ENCODE peak calls at places on chromosomes 5 and 9, in nine cellular contexts. P is psoas muscle, Y is cardiac muscle cell, L is astrocyte, O is adrenal gland, U is body of pancreas, G is AG09309, N is GM12865, C is H1. W is an unnamed sample.

GRCh38 chr5:68817696-68818695 is 275.8 kb upstream of the SLC30A5 start:
- DNase-seq in P (no peak), N (no peak), Y (no peak), C (peak; percentile 60), G (no peak), U (no peak), O (no peak), L (no peak), W (peak; percentile 37)

GRCh38 chr5:175309218-175309617 is 134.8 kb downstream of the DRD1 start:
- DNase-seq in P (no peak), U (no peak), C (no peak), N (no peak), L (no peak), O (no peak), G (no peak), Y (no peak), W (no peak)

GRCh38 chr5:132022737-132023136 is 11.3 kb upstream of the ACSL6 start:
- DNase-seq in C (no peak), Y (no peak), U (no peak), L (no peak), N (no peak), G (no peak), O (no peak), P (no peak), W (no peak)

GRCh38 chr5:73596705-73597328 is 29.2 kb upstream of the ARHGEF28 start:
- DNase-seq in P (no peak), U (peak; percentile 35), G (no peak), N (peak; percentile 65), O (no peak), Y (peak; percentile 47), C (peak; percentile 57), L (peak; percentile 10), W (peak; percentile 65)

GRCh38 chr5:172707285-172708182 is 63.5 kb downstream of the DUSP1 start:
- DNase-seq in L (peak; percentile 49), P (peak; percentile 64), G (peak; percentile 17), Y (peak; percentile 75), U (no peak), O (peak; percentile 81), C (peak; percentile 71), N (peak; percentile 57), W (peak; percentile 83)

GRCh38 chr5:56172225-56172624 is 60.9 kb downstream of the ANKRD55 start:
- DNase-seq in P (no peak), N (no peak), L (peak; percentile 63), O (no peak), Y (peak; percentile 89), G (peak; percentile 79), C (no peak), U (no peak), W (no peak)

GRCh38 chr5:146101646-146102045 is 3.7 kb downstream of the PLAC8L1 start:
- DNase-seq in C (no peak), G (no peak), N (no peak), P (no peak), O (no peak), L (no peak), U (no peak), Y (no peak), W (no peak)

GRCh38 chr5:16978296-16978695 is 42.2 kb upstream of the MYO10 start:
- DNase-seq in O (no peak), N (no peak), Y (no peak), U (no peak), P (no peak), G (no peak), C (no peak), L (no peak), W (no peak)

GRCh38 chr9:123371805-123372590 is 16.0 kb downstream of the CRB2 start:
- DNase-seq in Y (no peak), O (no peak), L (no peak), U (no peak), P (no peak), C (no peak), G (no peak), N (no peak), W (no peak)

GRCh38 chr9:89278997-89279739 is 31.8 kb upstream of the CKS2 start:
- DNase-seq in Y (peak; percentile 79), N (peak; percentile 56), G (peak; percentile 33), P (no peak), O (no peak), U (no peak), L (peak; percentile 38), C (no peak), W (peak; percentile 45)

GRCh38 chr9:109166771-109167601 is at the start of gene FRRS1L:
- DNase-seq in N (no peak), C (peak; percentile 66), Y (peak; percentile 16), P (no peak), G (no peak), O (peak; percentile 75), L (no peak), U (no peak), W (no peak)

GRCh38 chr5:57036621-57037160 is 84.8 kb upstream of the MIER3 start:
- DNase-seq in C (no peak), P (no peak), O (no peak), G (no peak), U (no peak), Y (no peak), L (no peak), N (no peak), W (peak; percentile 11)

GRCh38 chr5:173020154-173020581 is 36.0 kb upstream of the CREBRF start:
- DNase-seq in G (no peak), O (peak; percentile 35), N (no peak), U (no peak), P (no peak), L (peak; percentile 20), C (no peak), Y (peak; percentile 29), W (no peak)

GRCh38 chr5:150505041-150505511 is 2.9 kb upstream of the NDST1 start:
- DNase-seq in C (no peak), Y (no peak), U (no peak), L (peak; percentile 58), P (peak; percentile 67), O (no peak), N (no peak), G (no peak), W (no peak)

GRCh38 chr5:134524826-134525686 is at the start of gene JADE2:
- DNase-seq in P (peak; percentile 85), L (peak; percentile 56), Y (peak; percentile 82), G (no peak), U (peak; percentile 78), O (peak; percentile 87), N (peak; percentile 86), C (peak; percentile 81), W (peak; percentile 63)

GRCh38 chr5:76958976-76959767 is 6.3 kb downstream of the CRHBP start:
- DNase-seq in G (no peak), L (peak; percentile 94), Y (peak; percentile 71), C (no peak), O (no peak), P (no peak), U (no peak), N (peak; percentile 8), W (no peak)

GRCh38 chr5:59489551-59489950 is 404.0 kb downstream of the PDE4D start:
- DNase-seq in U (no peak), Y (peak; percentile 41), O (no peak), G (no peak), L (no peak), N (no peak), C (no peak), P (no peak), W (no peak)

GRCh38 chr9:129609486-129610192 is 11.3 kb downstream of the C9orf50 start:
- DNase-seq in N (peak; percentile 52), Y (peak; percentile 65), O (peak; percentile 74), U (no peak), C (peak; percentile 71), L (peak; percentile 61), G (no peak), P (no peak), W (no peak)
- H3K4me3 ChIP-seq in N (no peak overlapping the region), Y (peak overlapping the region; percentile 45), O (peak overlapping the region; percentile 67), U (no peak overlapping the region), C (peak overlapping the region; percentile 9), L (peak overlapping the region; percentile 39), G (peak overlapping the region; percentile 26), P (peak overlapping the region; percentile 73), W (no peak overlapping the region)

DNA sequence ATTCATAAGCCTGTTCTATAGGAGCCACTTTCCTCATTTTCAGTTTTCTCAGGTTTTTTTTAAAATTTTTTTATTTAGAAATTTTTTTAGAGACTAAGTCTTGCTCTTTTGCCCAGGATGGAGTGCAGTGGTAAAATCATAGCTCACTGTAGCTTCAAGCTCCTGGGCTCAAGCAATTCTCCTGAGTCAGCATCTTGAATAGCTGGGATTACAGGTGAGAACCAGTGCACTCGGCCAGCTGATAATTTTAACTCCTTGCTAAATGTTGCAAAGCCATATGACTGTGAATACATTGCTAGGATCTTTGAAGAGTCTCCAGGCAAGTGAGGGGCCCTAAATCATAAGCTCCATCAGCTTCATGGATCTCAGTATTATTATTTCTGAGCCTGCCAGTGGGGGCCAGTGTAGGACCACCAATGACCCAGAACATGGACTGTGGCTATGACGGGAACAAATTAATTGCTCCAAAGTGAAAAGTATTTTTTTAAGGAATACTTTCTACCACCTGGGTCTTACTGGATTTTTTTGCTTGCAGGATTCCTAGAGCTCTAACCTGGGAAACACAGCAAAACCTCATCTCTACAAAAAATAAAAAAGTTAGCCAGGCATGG is 5.7 kb upstream of the GAPVD1 start:
- DNase-seq in U (no peak), C (no peak), P (no peak), Y (peak; percentile 41), G (no peak), O (no peak), L (no peak), N (no peak), W (peak; percentile 53)
- TF ChIP-seq CTCF in U (no peak), C (peak; percentile 50), P (peak; percentile 38), Y (peak; percentile 39), G (peak; percentile 30), O (no peak), L (peak; percentile 43), N (peak; percentile 36), W (peak; percentile 63)

GRCh38 chr9:95142728-95143127 is 174.8 kb downstream of the FANCC start:
- DNase-seq in O (no peak), N (no peak), G (no peak), P (no peak), Y (no peak), U (no peak), L (no peak), C (no peak), W (no peak)
- H3K4me3 ChIP-seq in O (no peak overlapping the region), N (no peak overlapping the region), G (no peak overlapping the region), P (no peak overlapping the region), Y (no peak overlapping the region), U (no peak overlapping the region), L (no peak overlapping the region), C (no peak overlapping the region), W (no peak overlapping the region)

GRCh38 chr9:116027096-116027495 is 126.5 kb upstream of the PAPPA start:
- DNase-seq in P (no peak), C (no peak), U (no peak), O (no peak), L (peak; percentile 24), G (no peak), N (no peak), Y (peak; percentile 17), W (no peak)

GRCh38 chr9:116032683-116033440 is 120.7 kb upstream of the PAPPA start:
- DNase-seq in N (no peak), C (no peak), O (no peak), Y (no peak), L (no peak), U (peak; percentile 11), P (no peak), G (no peak), W (no peak)

GRCh38 chr9:116027511-116027910 is 126.1 kb upstream of the PAPPA start:
- DNase-seq in P (no peak), G (peak; percentile 27), O (no peak), N (no peak), C (no peak), U (no peak), Y (peak; percentile 87), L (peak; percentile 80), W (no peak)

GRCh38 chr9:116030532-116030931 is 123.1 kb upstream of the PAPPA start:
- DNase-seq in P (no peak), Y (peak; percentile 29), N (no peak), O (no peak), U (no peak), C (no peak), G (no peak), L (peak; percentile 34), W (no peak)

GRCh38 chr9:116027951-116028350 is 125.6 kb upstream of the PAPPA start:
- DNase-seq in P (no peak), Y (peak; percentile 56), G (no peak), U (no peak), N (no peak), L (no peak), O (no peak), C (no peak), W (no peak)
- TF ChIP-seq CTCF in P (no peak), Y (no peak), G (no peak), U (no peak), N (no peak), L (no peak), O (no peak), C (no peak), W (no peak)